ENCODE peak calls at places on chromosomes 13 and 19, in five cellular contexts. M is astrocyte, B is upper lobe of left lung, Y is body of pancreas, Q is hepatic stellate cell. O is an unnamed sample.

GRCh38 chr13:37910790-37911189 is 41.2 kb upstream of the TRPC4 start:
- DNase-seq in Q (no peak), Y (no peak), M (no peak), B (no peak), O (no peak)

GRCh38 chr19:1566392-1567115 is 1.6 kb downstream of the MEX3D start:
- DNase-seq in Y (peak; percentile 66), B (peak; percentile 77), Q (peak; percentile 92), M (peak; percentile 75), O (peak; percentile 81)

GRCh38 chr19:13396256-13397080 is 109.8 kb downstream of the CACNA1A start:
- DNase-seq in B (peak; percentile 54), Y (peak; percentile 54), Q (peak; percentile 35), M (peak; percentile 56), O (peak; percentile 60)

GRCh38 chr19:30091856-30092255 is 149.8 kb downstream of the URI1 start:
- DNase-seq in M (no peak), B (no peak), Q (no peak), Y (no peak), O (no peak)

GRCh38 chr19:10270616-10271394 is at the start of gene ICAM1:
- DNase-seq in Y (peak; percentile 83), Q (peak; percentile 55), M (peak; percentile 45), B (peak; percentile 93), O (no peak)

GRCh38 chr13:113078895-113079720 is 26.5 kb upstream of the F7 start:
- DNase-seq in B (no peak), M (no peak), Y (no peak), Q (no peak), O (no peak)

GRCh38 chr13:44715287-44716224 is 139.4 kb upstream of the TSC22D1 start:
- DNase-seq in M (peak; percentile 15), Q (no peak), Y (no peak), B (no peak), O (no peak)

GRCh38 chr19:29992233-29992867 is 50.3 kb downstream of the URI1 start:
- DNase-seq in B (no peak), M (no peak), Q (no peak), Y (no peak), O (no peak)

GRCh38 chr13:28859069-28859468 is 38.9 kb downstream of the MTUS2 start:
- DNase-seq in Y (no peak), B (no peak), M (no peak), Q (no peak), O (no peak)

GRCh38 chr19:10420444-10421239 is at the start of gene PDE4A:
- DNase-seq in Q (peak; percentile 59), M (no peak), B (no peak), Y (no peak), O (peak; percentile 60)

GRCh38 chr13:111183959-111184684 is 69.0 kb downstream of the ARHGEF7 start:
- DNase-seq in Y (no peak), M (no peak), B (no peak), Q (no peak), O (no peak)

GRCh38 chr13:41919741-41920487 is 41.0 kb downstream of the VWA8 start:
- DNase-seq in Y (no peak), B (no peak), M (no peak), Q (no peak), O (no peak)